ENCODE peak calls at places on chromosomes 12 and 14, in five cellular contexts. T, S, A, U and N are unnamed samples.
A peak's percentile ranks its signal among the peaks of the same experiment; 100 is the strongest.

GRCh38 chr12:85029456-85029855 is 6.6 kb downstream of the TSPAN19 start:
- DNase-seq in U (peak; percentile 32), S (peak; percentile 53), T (no peak), A (no peak), N (peak; percentile 19)

GRCh38 chr14:102088012-102088792 is 1.4 kb upstream of the HSP90AA1 start:
- DNase-seq in S (no peak), T (peak; percentile 92), U (no peak), A (peak; percentile 80), N (peak; percentile 23)

GRCh38 chr14:97757491-97757890 is 960.3 kb downstream of the VRK1 start:
- DNase-seq in T (no peak), S (peak; percentile 6), U (peak; percentile 33), A (no peak), N (no peak)

GRCh38 chr14:103103461-103104388 is 9.2 kb downstream of the EXOC3L4 start:
- DNase-seq in T (no peak), U (peak; percentile 57), S (peak; percentile 65), A (peak; percentile 77), N (no peak)

GRCh38 chr14:88848571-88848970 is 24.1 kb downstream of the TTC8 start:
- DNase-seq in T (no peak), S (no peak), U (no peak), A (no peak), N (peak; percentile 55)

GRCh38 chr12:108802666-108803036 is 54.7 kb downstream of the SSH1 start:
- DNase-seq in A (no peak), T (no peak), U (no peak), S (no peak), N (no peak)

GRCh38 chr14:94173885-94174621 is at the start of gene PPP4R4:
- DNase-seq in S (peak; percentile 96), U (peak; percentile 98), T (peak; percentile 94), A (peak; percentile 90), N (no peak)

GRCh38 chr12:2877959-2878732 is 1.1 kb downstream of the RHNO1 start:
- DNase-seq in A (no peak), U (no peak), T (peak; percentile 66), S (no peak), N (peak; percentile 28)

GRCh38 chr12:64099430-64099829 is 122.7 kb downstream of the KICS2 start:
- DNase-seq in T (no peak), A (no peak), U (no peak), S (peak; percentile 72), N (no peak)

GRCh38 chr14:77158175-77158908 is 16.8 kb upstream of the ZDHHC22 start:
- DNase-seq in T (peak; percentile 36), S (peak; percentile 86), U (peak; percentile 31), A (peak; percentile 74), N (peak; percentile 41)

GRCh38 chr12:50363141-50363540 is 33.3 kb downstream of the FAM186A start:
- DNase-seq in A (no peak), S (no peak), T (no peak), U (no peak), N (no peak)

GRCh38 chr12:115691123-115691522 is 586.4 kb downstream of the MED13L start:
- DNase-seq in T (no peak), S (no peak), A (no peak), U (no peak), N (no peak)

GRCh38 chr12:104336115-104336514 is 32.6 kb downstream of the EID3 start:
- DNase-seq in T (no peak), U (no peak), A (no peak), S (no peak), N (no peak)

GRCh38 chr12:131282292-131283080 is 328.8 kb downstream of the ADGRD1 start:
- DNase-seq in T (peak; percentile 57), S (no peak), U (no peak), A (peak; percentile 23), N (no peak)

GRCh38 chr12:95591731-95592130 is 40.5 kb upstream of the USP44 start:
- DNase-seq in T (no peak), A (no peak), S (no peak), U (no peak), N (no peak)

GRCh38 chr14:99215277-99215676 is 56.7 kb downstream of the BCL11B start:
- DNase-seq in S (peak; percentile 57), T (no peak), U (no peak), A (no peak), N (no peak)

GRCh38 chr12:22533155-22533554 is 11.2 kb downstream of the C2CD5 start:
- DNase-seq in U (no peak), T (no peak), A (no peak), S (no peak), N (no peak)

GRCh38 chr12:46908236-46908935 is 82.6 kb upstream of the SLC38A4 start:
- DNase-seq in U (no peak), T (no peak), A (no peak), S (peak; percentile 25), N (peak; percentile 95)

GRCh38 chr12:9378430-9378835 is 170.2 kb upstream of the PZP start:
- DNase-seq in A (no peak), U (no peak), S (peak; percentile 28), T (no peak), N (no peak)

GRCh38 chr12:3020399-3020798 is 56.8 kb upstream of the TSPAN9 start:
- DNase-seq in T (no peak), U (no peak), A (no peak), S (no peak), N (no peak)

GRCh38 chr12:50401383-50402155 is 884 bp downstream of the LARP4 start:
- DNase-seq in S (no peak), U (peak; percentile 51), A (peak; percentile 67), T (no peak), N (no peak)

GRCh38 chr14:21617614-21618013 is 17.1 kb downstream of the OR10G2 start:
- DNase-seq in S (no peak), A (no peak), U (no peak), T (no peak), N (no peak)

GRCh38 chr12:81300454-81300853 is 222.6 kb downstream of the ACSS3 start:
- DNase-seq in A (no peak), U (peak; percentile 43), T (no peak), S (peak; percentile 32), N (peak; percentile 26)

GRCh38 chr12:132291402-132292175 is 37.8 kb downstream of the GALNT9 start:
- DNase-seq in A (no peak), U (no peak), T (no peak), S (no peak), N (no peak)

GRCh38 chr14:61492474-61492873 is 171.1 kb downstream of the PRKCH start:
- DNase-seq in A (no peak), T (no peak), U (no peak), S (no peak), N (no peak)

DNA sequence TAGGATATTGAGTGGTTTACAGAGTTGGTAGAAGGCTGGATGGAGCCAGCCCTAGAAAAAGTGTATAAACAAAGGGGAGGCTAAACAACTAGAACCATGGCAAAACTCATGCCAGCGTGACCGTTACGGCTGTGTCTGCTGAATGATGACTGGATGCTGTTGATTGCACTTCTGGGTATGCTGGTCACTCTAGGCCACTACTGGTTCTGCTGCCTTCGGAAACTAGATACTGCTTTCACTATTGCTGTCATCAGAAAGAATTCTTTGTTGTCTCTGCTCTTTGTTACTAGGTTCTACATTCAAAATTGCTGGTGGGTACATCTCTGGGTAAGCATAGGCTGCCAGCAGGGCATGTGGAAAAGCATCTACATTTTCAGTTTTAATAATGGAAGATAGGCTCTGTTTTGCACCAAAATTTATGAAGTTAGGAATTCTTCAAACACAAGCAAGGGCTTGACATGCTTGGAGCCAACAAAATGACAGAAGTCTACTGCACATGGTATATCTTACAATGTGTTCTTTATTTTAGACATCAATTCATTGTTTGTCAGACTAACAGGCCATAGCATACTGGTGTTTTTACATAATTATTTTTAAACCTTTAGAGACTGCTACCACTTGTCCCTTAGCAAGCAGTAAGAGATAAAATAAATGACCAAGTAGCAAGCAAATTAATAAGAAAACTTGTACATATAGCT is 15.4 kb downstream of the MON2 start:
- DNase-seq in A (no peak), T (no peak), U (no peak), S (no peak), N (no peak)
- H3K27ac ChIP-seq in A (no peak overlapping the region), T (no peak overlapping the region), U (no peak overlapping the region), S (no peak overlapping the region), N (no peak overlapping the region)

DNA sequence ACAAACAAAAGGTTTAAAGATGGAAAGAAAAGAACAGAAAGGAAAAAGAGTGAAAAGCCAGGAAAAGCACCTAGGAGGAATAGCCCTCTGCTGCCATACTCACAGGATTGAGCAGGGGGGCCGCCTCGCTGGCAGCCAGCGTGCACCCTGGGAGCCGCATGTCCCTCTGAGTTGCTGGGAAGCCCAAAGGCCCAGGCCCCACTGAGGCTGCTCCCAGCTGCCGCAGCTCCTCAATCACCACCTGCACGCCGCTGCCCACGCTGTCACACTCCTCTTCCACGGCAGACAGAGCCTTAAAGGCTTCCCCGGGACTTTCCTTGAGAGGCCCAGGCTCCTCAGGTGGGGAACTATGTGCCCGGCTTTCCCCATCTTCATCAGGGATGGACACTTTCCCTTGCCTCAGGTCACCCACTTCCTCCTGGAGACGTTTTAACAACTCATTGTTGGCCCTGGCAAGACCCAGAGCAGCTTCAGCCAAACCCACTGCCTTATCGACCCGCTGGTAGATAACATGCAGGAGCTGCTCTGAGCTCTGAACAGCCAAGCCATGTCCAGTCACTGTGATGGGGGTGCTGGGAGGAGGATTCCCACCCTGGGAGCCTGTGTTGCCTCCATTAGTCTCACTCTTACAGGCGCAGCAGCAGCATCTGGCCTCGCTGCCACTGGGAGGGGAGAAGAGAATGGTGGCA is 11.5 kb downstream of the C14orf93 start:
- DNase-seq in A (no peak), S (peak; percentile 79), U (no peak), T (no peak), N (no peak)
- H3K4me1 ChIP-seq in A (peaks cover 15% of the 10 kb centered on the region), S (peaks cover 31% of the 10 kb centered on the region), U (peaks cover 7% of the 10 kb centered on the region), T (no peaks in the 10 kb centered on the region), N (no peaks in the 10 kb centered on the region)

GRCh38 chr12:54047964-54048303 is 5.7 kb upstream of the HOXC4 start:
- DNase-seq in U (no peak), S (no peak), T (no peak), A (no peak), N (no peak)
- H3K27me3 ChIP-seq in U (peaks cover 100% of the 10 kb centered on the region), S (no peaks in the 10 kb centered on the region), T (peaks cover 98% of the 10 kb centered on the region), A (peaks cover 99% of the 10 kb centered on the region), N (no peaks in the 10 kb centered on the region)

GRCh38 chr14:105179191-105179590 is 1.9 kb downstream of the NUDT14 start:
- DNase-seq in U (no peak), T (no peak), A (no peak), S (no peak), N (no peak)

GRCh38 chr14:105180598-105181528 is at the start of gene NUDT14:
- DNase-seq in S (peak; percentile 74), T (peak; percentile 95), U (peak; percentile 86), A (peak; percentile 87), N (no peak)

GRCh38 chr14:105182296-105183020 is 1.3 kb upstream of the NUDT14 start:
- DNase-seq in S (peak; percentile 72), T (no peak), A (no peak), U (no peak), N (no peak)

GRCh38 chr14:105184461-105184860 is 3.3 kb upstream of the NUDT14 start:
- DNase-seq in T (no peak), A (no peak), U (no peak), S (no peak), N (no peak)

DNA sequence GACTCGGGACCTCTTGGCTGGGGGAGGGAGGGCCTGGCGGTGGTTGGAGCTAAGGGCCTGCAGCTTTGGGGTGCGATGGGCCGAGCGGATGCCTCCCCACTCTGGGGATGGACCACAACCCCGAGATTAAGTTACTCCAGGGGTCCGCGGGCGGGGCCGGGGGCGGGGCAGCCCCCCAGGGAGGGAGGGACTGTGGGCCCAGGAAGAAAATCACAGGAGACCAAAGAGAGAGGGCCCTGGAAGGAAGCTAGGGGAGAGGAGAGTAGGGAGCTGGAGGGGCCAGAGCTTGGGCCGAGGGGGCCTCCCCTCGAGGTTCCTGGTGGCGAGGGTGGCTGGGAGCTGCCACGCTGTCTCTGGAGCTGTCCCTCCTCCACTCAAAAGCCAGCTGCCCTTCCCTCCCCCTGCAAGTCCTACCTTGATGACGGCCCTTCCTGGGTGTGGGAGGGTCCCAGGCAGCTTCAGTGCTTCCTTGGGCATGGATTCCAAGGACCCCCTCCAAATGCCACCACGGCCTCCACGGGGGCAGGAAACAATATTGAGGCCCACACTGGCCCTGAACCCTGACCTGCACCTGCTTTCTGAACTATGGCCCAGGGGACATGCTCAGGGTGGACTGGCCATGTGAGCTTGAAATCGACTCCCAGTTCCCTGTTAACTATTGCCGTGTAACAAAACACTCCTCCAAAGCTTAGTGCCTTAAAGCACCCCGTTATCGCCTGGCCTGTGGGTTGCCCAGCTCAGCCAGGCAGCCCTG is 607 bp upstream of the NUDT14 start:
- DNase-seq in U (no peak), T (no peak), A (no peak), S (no peak), N (no peak)
- H3K27ac ChIP-seq in U (no peak overlapping the region), T (peak overlapping the region; percentile 60), A (peak overlapping the region; percentile 33), S (no peak overlapping the region), N (no peak overlapping the region)